ENCODE peak calls at places on chromosomes 16 and 17, in four cellular contexts. F is HCT116, E is HepG2, B is H1. R is an unnamed sample.

GRCh38 chr16:83878838-83879237 is 20.1 kb upstream of the MLYCD start:
- DNase-seq in F (peak), E (peak), B (no peak), R (no peak)

GRCh38 chr16:81401035-81401950 is 43.3 kb upstream of the CMIP start:
- DNase-seq in F (peak), E (peak), B (no peak), R (peak)

GRCh38 chr17:53390575-53390974 is 432.2 kb upstream of the KIF2B start:
- DNase-seq in F (no peak), E (no peak), B (no peak), R (no peak)

GRCh38 chr16:29975811-29976511 is 2.3 kb downstream of the TAOK2 start:
- DNase-seq in F (no peak), E (no peak), B (no peak), R (no peak)

GRCh38 chr17:8503807-8504206 is 68.1 kb downstream of the NDEL1 start:
- DNase-seq in F (no peak), E (no peak), B (no peak), R (no peak)

GRCh38 chr16:11639925-11640899 is 28.0 kb upstream of the SNN start:
- DNase-seq in F (peak), E (peak), B (no peak), R (peak)

GRCh38 chr17:17151962-17152361 is 54.2 kb downstream of the PLD6 start:
- DNase-seq in F (no peak), E (no peak), B (no peak), R (no peak)

GRCh38 chr16:64478258-64478906 is 643.5 kb downstream of the CDH11 start:
- DNase-seq in F (no peak), E (peak), B (no peak), R (no peak)

GRCh38 chr16:2162676-2163118 is 7.1 kb downstream of the TRAF7 start:
- DNase-seq in F (no peak), E (peak), B (no peak), R (no peak)

GRCh38 chr17:17167986-17168385 is 38.1 kb downstream of the PLD6 start:
- DNase-seq in F (no peak), E (no peak), B (no peak), R (no peak)

GRCh38 chr16:3187798-3188674 is at the start of gene OR1F1:
- DNase-seq in F (peak), E (peak), B (peak), R (peak)

GRCh38 chr17:4862720-4863119 is 29.6 kb downstream of the MINK1 start:
- DNase-seq in F (no peak), E (no peak), B (no peak), R (no peak)

GRCh38 chr16:48206594-48207242 is 37.4 kb upstream of the LONP2 start:
- DNase-seq in F (no peak), E (peak), B (no peak), R (no peak)

GRCh38 chr16:85689285-85689949 is 663 bp upstream of the GINS2 start:
- DNase-seq in F (no peak), E (no peak), B (no peak), R (no peak)

GRCh38 chr16:72124761-72125634 is 31.4 kb downstream of the DHX38 start:
- DNase-seq in F (peak), E (peak), B (peak), R (peak)

GRCh38 chr17:30238003-30238344 is 2.5 kb upstream of the SLC6A4 start:
- DNase-seq in F (no peak), E (no peak), B (no peak), R (no peak)

GRCh38 chr17:30237296-30238002 is 2.0 kb upstream of the SLC6A4 start:
- DNase-seq in F (no peak), E (no peak), B (peak), R (no peak)

GRCh38 chr17:30240177-30240576 is 4.7 kb upstream of the SLC6A4 start:
- DNase-seq in F (no peak), E (no peak), B (no peak), R (no peak)

GRCh38 chr17:30239089-30239462 is 3.6 kb upstream of the SLC6A4 start:
- DNase-seq in F (no peak), E (no peak), B (no peak), R (no peak)

DNA sequence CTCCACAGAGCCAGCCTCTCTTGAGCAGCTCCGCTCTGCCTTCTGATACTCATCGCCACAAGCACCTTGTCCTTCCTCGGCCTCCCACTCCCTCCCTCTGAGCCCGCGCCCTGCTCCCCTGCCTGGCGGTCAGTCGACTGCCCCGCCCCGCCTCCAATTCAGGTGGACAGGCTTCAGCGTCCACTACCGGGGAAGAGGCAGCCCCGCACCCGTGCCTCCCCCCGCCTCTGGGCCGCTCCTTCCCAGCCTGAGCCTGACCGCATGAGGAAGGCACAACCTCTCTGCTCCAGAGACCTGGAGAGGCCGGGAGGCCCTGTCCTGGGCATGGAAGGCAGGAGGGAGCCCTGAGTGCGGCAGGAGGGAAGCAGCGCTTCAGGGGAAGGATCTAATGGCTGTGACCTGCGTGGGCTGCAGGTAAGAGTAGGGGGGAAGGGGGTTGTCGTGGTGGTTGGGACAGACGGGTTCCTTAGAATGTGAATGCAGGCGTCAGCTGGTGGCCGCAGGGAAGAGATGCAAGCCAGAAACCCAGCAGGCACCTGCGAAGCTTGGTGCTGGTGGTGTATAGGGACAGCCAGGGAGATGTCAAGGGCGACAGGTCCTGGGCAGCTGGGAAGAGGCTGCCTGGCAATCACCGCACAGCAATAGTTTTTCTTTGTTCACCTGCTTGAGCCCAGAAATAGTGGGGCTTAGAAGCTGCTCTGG is 3.0 kb upstream of the SLC6A4 start:
- DNase-seq in F (no peak), E (no peak), B (peak), R (peak)
- TF ChIP-seq FOSL1 in F (no peak), E (no peak), B (no peak), R (no peak)

DNA sequence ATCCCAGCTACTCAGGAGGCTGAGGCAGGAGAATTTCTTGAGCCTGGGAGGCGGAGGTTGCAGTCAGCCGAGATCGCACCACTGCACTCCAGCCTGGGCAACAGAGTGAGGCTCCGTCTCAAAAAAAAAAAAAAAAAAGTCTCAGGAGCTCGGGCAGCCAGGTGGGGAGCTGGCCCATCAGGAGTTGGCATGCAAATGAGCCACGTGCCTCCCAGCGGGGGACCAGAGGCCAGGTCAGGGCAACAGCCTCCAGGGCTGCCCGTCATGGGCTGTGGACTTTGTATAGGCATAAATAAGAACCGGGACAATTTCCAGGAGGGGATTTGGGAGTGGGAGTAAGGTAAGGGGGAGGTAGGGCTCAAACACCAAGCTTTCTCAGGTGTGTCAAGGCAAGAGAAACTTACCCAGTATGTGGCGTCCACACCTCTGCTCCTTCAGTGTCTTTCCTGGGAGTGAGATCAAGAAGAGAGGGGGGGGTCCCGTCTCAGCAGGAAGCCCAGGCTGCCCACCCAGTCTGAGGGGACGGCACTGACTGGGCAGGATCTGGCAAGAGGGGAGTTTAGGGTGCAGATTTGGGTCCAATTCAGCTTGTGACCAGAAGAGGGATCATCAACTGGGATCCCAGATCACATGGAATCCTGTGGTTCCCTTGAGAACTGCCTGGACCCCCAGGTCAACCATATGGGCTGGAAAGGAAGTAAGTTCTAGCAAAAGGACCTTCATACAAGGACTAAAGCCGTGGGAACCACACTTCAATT is 22.3 kb upstream of the G6PC1 start:
- DNase-seq in F (no peak), E (peak), B (peak), R (no peak)
- TF ChIP-seq FOSL1 in F (no peak), E (no peak), B (no peak), R (no peak)

DNA sequence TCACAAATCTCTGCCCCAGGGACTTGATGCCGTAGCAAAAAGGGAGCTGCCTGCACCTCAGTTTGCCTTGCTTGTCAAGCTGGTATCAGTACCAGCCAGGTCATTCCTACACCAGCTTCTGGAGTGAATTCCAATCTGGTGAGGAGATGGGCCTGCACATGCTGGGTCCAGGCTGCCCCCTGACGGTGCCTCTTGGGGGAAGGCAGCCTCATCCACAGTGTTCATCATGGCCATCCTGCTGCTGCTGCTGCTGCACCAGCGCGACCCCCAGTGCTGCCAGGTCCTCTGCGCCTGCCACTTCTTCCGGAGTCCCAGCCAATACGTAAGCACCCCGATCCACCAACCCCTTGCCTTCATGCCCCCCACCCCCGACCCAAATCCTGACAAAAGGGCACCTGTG is 8.3 kb downstream of the MRPL27 start:
- DNase-seq in F (no peak), E (no peak), B (no peak), R (no peak)
- TF ChIP-seq FOSL1 in F (no peak), E (no peak), B (no peak), R (no peak)

GRCh38 chr16:727291-727977 is 528 bp downstream of the HAGHL start:
- DNase-seq in F (no peak), E (no peak), B (no peak), R (peak)
- TF ChIP-seq FOSL1 in F (no peak), E (no peak), B (no peak), R (no peak)

GRCh38 chr17:31200287-31200686 is 96.8 kb downstream of the OMG start:
- DNase-seq in F (no peak), E (no peak), B (no peak), R (no peak)
- TF ChIP-seq FOSL1 in F (no peak), E (no peak), B (no peak), R (no peak)

GRCh38 chr17:34980353-34980680 is at the start of gene LIG3:
- DNase-seq in F (peak), E (peak), B (peak), R (peak)
- TF ChIP-seq FOSL1 in F (no peak), E (no peak), B (peak), R (no peak)

GRCh38 chr16:18983565-18984424 is at the start of gene TMC7:
- DNase-seq in F (peak), E (peak), B (peak), R (peak)
- TF ChIP-seq FOSL1 in F (no peak), E (no peak), B (no peak), R (peak)

DNA sequence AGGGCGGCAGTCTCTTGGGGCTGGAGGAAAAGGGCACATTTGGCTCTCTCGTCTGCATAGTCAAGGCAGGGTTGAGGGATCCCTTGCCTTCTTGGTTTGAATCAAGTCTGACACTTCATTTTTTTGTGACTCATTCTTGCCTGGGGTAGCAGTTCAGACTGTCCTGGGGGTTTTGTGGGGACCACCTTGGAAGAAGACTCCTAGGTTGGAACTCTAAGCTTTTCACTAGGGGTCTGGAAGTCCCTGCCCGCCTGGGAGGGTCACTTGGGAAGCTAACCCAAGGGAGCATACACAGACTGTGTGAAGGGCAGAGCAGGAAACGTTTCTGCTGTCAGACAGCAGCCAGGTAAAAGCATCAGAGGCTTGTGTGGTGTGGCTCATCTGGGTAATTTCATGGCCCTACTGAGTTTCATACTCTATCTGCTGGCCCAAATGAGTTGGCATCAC is 11.2 kb downstream of the YPEL2 start:
- DNase-seq in F (no peak), E (no peak), B (no peak), R (no peak)
- TF ChIP-seq FOSL1 in F (no peak), E (no peak), B (no peak), R (no peak)

DNA sequence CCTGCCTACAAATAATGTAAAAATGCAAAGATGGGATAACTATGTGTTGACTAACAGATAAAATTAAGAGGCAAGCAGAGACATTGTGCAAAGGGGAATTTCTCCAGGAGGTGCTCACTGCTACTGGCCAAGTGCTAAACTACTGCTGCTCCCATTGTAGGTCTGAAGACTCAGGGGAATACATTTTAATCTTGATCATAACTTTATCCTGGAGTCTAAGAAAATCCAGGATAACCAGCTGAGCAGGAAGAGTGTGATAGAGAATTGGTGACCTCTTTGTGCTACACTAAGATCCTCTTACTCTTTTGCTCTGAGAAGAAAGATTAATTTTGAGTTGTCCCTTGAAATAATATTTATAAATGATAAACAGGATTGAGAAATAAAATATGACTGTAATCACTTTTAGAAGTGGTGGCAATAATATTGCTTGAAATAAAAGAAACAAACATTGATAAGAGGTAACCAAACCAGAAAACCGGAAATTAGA is 5.9 kb downstream of the RNF43 start:
- DNase-seq in F (no peak), E (no peak), B (no peak), R (no peak)
- TF ChIP-seq FOSL1 in F (no peak), E (no peak), B (no peak), R (no peak)

DNA sequence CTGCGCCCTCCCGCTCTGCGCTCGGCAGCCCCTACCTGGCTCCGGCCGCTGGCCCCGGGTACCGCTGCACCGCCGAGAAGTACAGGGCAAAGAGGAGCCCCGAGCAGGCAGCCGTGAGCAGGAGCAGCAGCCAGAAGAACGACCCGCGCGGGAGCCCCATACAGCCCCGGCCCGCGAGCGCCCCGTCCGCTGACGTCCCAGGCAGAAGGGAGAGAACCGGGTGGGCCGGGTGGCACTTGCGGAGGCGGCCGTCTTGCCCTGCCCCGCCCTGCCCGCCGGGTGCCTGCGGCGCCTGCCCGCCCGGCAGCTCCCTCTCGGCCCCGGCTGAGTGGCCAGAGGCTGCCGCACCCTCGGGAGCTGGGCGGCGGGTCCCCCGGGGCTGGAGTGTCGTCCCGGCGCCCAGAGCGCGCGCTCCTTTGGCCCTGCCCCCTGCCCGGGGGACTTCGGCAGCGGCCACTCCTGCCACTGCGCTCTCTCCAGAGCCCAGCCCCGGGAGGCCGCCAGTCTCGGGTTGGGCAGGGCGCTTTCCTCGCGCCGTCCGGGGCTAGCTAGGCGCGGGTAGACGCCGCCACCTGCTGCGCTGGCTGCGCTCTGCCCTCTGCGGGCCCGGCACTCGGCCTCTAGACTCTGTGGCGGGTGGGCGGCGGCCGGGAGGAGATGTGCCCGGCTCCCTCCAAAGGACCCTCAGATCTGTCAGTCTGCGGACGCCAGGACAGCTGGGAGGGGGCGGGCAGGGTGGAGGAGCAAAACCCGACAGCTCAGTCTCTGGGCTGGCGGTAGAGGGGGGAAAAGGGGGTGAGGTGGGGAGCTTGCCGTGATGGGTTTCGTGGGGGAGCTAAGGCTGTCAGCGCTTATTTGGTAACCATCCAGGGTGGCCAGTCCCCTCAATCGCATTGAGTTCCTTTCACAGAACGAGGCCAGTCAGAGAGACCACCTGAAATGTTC is at the start of gene ST6GALNAC2:
- DNase-seq in F (peak), E (peak), B (peak), R (peak)
- TF ChIP-seq FOSL1 in F (no peak), E (no peak), B (no peak), R (no peak)